ENCODE peak calls at places on chromosomes 13 and 19, in four cellular contexts. H is WTC11, E is A549, M is HepG2. G is an unnamed sample.

GRCh38 chr13:98972627-98973026 is 5.2 kb downstream of the DOCK9 start:
- DNase-seq in M (no peak), H (no peak), E (no peak), G (no peak)

GRCh38 chr13:78589206-78589605 is 14.1 kb downstream of the POU4F1 start:
- DNase-seq in E (no peak), H (peak), M (peak), G (peak)

GRCh38 chr19:15265849-15266248 is 33.6 kb upstream of the EPHX3 start:
- DNase-seq in E (no peak), M (no peak), H (no peak), G (no peak)

GRCh38 chr13:94641432-94641941 is 39.8 kb downstream of the GPR180 start:
- DNase-seq in H (no peak), E (peak), M (no peak), G (no peak)

GRCh38 chr19:3573162-3573857 is 566 bp downstream of the HMG20B start:
- DNase-seq in H (peak), E (no peak), M (no peak), G (no peak)

GRCh38 chr13:59086147-59086546 is 1077.6 kb downstream of the DIAPH3 start:
- DNase-seq in M (no peak), E (no peak), H (no peak), G (no peak)

GRCh38 chr19:2057484-2058469 is 6.7 kb upstream of the MKNK2 start:
- DNase-seq in M (no peak), E (no peak), H (no peak), G (no peak)

GRCh38 chr19:19257137-19257536 is 16.0 kb downstream of the TM6SF2 start:
- DNase-seq in H (no peak), M (no peak), E (no peak), G (peak)

GRCh38 chr19:756232-756631 is 5.3 kb downstream of the MISP start:
- DNase-seq in H (no peak), E (peak), M (peak), G (peak)
- TF ChIP-seq NR3C1 in H (no peak), E (no peak), M (no peak), G (no peak)

GRCh38 chr13:25844559-25845434 is 207.0 kb downstream of the SHISA2 start:
- DNase-seq in E (no peak), H (no peak), M (no peak), G (no peak)

GRCh38 chr13:25848822-25849740 is 202.7 kb downstream of the SHISA2 start:
- DNase-seq in M (no peak), H (no peak), E (no peak), G (no peak)

GRCh38 chr13:25847145-25847544 is 204.7 kb downstream of the SHISA2 start:
- DNase-seq in E (no peak), M (no peak), H (no peak), G (no peak)

GRCh38 chr13:25847635-25848616 is 203.9 kb downstream of the SHISA2 start:
- DNase-seq in E (no peak), M (no peak), H (no peak), G (no peak)

DNA sequence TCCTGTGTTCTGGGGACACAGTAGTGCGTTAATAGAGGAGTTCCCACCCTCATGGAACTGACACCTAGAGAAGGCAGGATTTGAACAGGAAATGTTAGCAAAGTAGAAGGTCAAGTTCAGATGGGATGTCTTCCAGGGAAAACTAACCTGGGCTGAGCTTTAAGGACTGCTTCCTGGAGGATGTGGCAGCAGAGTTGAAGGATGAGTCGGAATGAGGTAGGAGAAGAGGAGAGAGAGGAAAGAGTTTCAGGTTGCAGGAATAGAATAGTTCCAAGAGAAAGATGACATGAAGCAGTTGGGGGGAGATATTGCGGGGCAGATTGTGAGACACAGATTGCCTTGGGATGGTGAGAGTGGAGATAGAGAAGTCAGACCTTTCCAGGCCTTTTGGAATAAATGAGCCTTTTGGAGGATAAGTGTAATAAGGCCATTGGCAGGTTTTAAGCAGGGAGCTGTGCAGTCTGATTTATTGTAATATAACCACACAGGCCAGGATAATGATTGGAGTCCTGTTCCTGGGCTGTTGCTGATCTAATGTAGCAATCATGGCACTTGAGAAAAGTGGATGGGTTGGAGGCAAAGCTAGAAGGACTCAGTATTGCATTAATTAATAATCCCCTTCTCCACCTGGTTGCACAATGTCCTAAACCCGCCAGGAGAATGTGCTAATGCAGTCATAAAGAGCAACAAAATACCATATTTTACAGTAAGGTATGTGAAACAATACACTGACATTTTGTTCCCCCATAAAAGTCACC is 205.4 kb downstream of the SHISA2 start:
- DNase-seq in M (no peak), H (no peak), E (no peak), G (no peak)
- TF ChIP-seq NR3C1 in M (no peak), H (no peak), E (no peak), G (no peak)

GRCh38 chr19:49014123-49014869 is 2.6 kb downstream of the LHB start:
- DNase-seq in H (no peak), E (no peak), M (no peak), G (peak)
- TF ChIP-seq NR3C1 in H (no peak), E (no peak), M (no peak), G (no peak)

GRCh38 chr19:51695702-51696315 is 2.7 kb downstream of the SPACA6 start:
- DNase-seq in E (no peak), H (no peak), M (no peak), G (no peak)
- TF ChIP-seq NR3C1 in E (no peak), H (no peak), M (no peak), G (no peak)

GRCh38 chr19:49635530-49636229 is 4.3 kb downstream of the RRAS start:
- DNase-seq in M (no peak), H (no peak), E (peak), G (no peak)
- TF ChIP-seq NR3C1 in M (no peak), H (no peak), E (no peak), G (no peak)

GRCh38 chr13:30870916-30871712 is 35.0 kb upstream of the MEDAG start:
- DNase-seq in M (no peak), E (no peak), H (peak), G (no peak)
- TF ChIP-seq NR3C1 in M (no peak), E (no peak), H (no peak), G (no peak)

GRCh38 chr13:23377603-23378002 is 55.9 kb downstream of the SACS start:
- DNase-seq in H (no peak), M (no peak), E (no peak), G (no peak)
- TF ChIP-seq NR3C1 in H (no peak), M (no peak), E (no peak), G (no peak)

GRCh38 chr13:49322702-49323101 is 75.0 kb downstream of the CDADC1 start:
- DNase-seq in E (no peak), H (no peak), M (no peak), G (no peak)
- TF ChIP-seq NR3C1 in E (no peak), H (no peak), M (no peak), G (no peak)

DNA sequence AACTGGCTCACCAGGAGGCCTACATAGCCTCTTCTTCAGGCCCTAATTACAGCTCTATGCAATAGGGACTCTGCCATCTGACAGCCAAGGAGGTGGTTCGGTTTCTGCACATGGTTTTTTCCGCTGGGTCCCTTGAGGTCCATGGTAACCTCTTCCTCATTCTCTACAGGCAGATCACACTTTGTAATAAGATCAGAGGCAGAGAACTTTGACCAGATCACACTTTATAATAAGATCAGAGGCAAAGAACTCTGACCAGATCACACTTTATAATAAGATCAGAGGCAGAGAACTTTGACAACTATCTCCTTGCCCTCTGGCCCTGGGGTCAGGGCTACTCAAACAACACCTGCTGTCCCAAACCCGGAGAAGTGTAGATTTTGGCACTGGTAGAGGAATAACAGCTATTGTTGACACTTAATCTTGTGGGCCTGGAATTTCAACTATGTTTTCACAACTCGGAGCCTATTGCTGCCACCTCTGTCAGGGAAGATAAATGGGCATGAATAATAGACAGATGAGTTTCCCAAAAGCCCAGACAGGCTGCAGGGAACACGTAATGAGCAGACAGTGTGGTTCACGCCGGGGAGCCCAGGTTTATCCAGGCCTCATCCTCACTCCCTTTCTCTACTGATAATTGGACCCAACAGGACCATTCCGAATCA is 246.1 kb downstream of the UQCRFS1 start:
- DNase-seq in M (no peak), E (no peak), H (no peak), G (no peak)
- TF ChIP-seq NR3C1 in M (no peak), E (no peak), H (no peak), G (no peak)

DNA sequence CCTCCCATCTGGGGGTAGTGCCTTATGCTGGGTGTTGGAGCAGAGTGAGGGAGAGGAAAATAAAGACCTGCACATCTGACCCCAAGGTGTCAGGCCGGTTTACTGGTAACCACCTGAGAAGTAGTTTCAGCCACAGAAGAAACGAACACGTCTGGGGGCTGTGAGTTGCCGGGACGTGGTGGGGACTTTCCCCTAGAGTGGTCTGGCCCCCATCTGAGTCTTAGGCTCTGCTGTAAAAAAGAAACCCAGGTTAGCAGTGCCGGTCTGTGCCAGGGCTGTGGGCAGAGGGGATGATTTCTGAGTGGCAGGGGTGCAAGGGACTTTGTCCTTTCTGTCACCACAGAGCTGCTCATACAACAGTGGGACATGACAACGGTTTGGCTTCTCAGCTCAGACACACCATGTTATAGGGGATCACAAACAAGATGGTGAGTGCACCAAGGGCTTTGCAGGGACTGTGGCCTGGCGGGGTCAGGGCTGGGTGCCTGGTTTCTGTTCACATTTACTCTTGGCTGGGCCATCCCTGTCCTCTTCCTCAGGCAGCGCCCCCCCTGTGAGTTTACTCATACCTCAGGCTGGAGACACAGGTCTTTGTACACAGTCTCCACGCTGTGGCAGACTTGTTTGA is 9.0 kb downstream of the GCDH start:
- DNase-seq in H (no peak), E (no peak), M (no peak), G (no peak)
- TF ChIP-seq NR3C1 in H (no peak), E (no peak), M (no peak), G (no peak)